ENCODE peak calls at places on chromosomes 1 and 21, in four cellular contexts. T is fibroblast of lung, J is adipocyte, P is body of pancreas. L is an unnamed sample. For H3K4me1, the result is how much of the 10 kb centered on the place peaks cover.

GRCh38 chr1:70487910-70488665 is 77.0 kb downstream of the CTH start:
- DNase-seq in T (peak), J (peak), P (peak), L (no peak)

GRCh38 chr1:17669866-17670451 is 85.2 kb upstream of the ACTL8 start:
- DNase-seq in T (no peak), J (no peak), P (no peak), L (peak)

GRCh38 chr1:53660666-53661065 is 78.3 kb downstream of the GLIS1 start:
- DNase-seq in T (no peak), J (no peak), P (no peak), L (no peak)

GRCh38 chr1:162113419-162113818 is 43.9 kb downstream of the NOS1AP start:
- DNase-seq in T (no peak), J (no peak), P (no peak), L (no peak)

GRCh38 chr1:184408580-184408979 is 21.8 kb downstream of the C1orf21 start:
- DNase-seq in T (no peak), J (no peak), P (no peak), L (no peak)

GRCh38 chr1:32893198-32894018 is 7.1 kb downstream of the HPCA start:
- DNase-seq in T (peak), J (peak), P (no peak), L (no peak)

GRCh38 chr1:17671741-17672140 is 83.4 kb upstream of the ACTL8 start:
- DNase-seq in T (no peak), J (no peak), P (no peak), L (no peak)

GRCh38 chr21:28334407-28334806 is 658.3 kb downstream of the LTN1 start:
- DNase-seq in T (peak), J (no peak), P (no peak), L (no peak)

GRCh38 chr1:225766967-225767413 is 10.6 kb upstream of the SRP9 start:
- DNase-seq in T (peak), J (peak), P (no peak), L (peak)

GRCh38 chr1:223216074-223216473 is 73.0 kb upstream of the TLR5 start:
- DNase-seq in T (no peak), J (no peak), P (no peak), L (no peak)

GRCh38 chr21:45983981-45984551 is 2.5 kb downstream of the COL6A1 start:
- DNase-seq in T (no peak), J (no peak), P (peak), L (no peak)

GRCh38 chr1:85396194-85396593 is 68.8 kb downstream of the DDAH1 start:
- DNase-seq in T (no peak), J (no peak), P (no peak), L (no peak)

GRCh38 chr1:19717467-19717866 is 52.8 kb downstream of the HTR6 start:
- DNase-seq in T (no peak), J (no peak), P (no peak), L (no peak)

GRCh38 chr1:7580923-7581753 is 190.0 kb upstream of the VAMP3 start:
- DNase-seq in T (no peak), J (peak), P (no peak), L (no peak)

GRCh38 chr1:55252942-55253589 is 37.9 kb upstream of the USP24 start:
- DNase-seq in T (no peak), J (no peak), P (peak), L (no peak)

GRCh38 chr21:38988211-38989096 is 182.7 kb downstream of the ETS2 start:
- DNase-seq in T (no peak), J (peak), P (no peak), L (no peak)

GRCh38 chr21:38987551-38988210 is 182.0 kb downstream of the ETS2 start:
- DNase-seq in T (no peak), J (peak), P (no peak), L (no peak)

GRCh38 chr21:38990424-38990794 is 184.7 kb downstream of the ETS2 start:
- DNase-seq in T (no peak), J (peak), P (no peak), L (no peak)

GRCh38 chr21:38989097-38989744 is 183.5 kb downstream of the ETS2 start:
- DNase-seq in T (no peak), J (no peak), P (no peak), L (no peak)

GRCh38 chr21:38989745-38990423 is 184.2 kb downstream of the ETS2 start:
- DNase-seq in T (peak), J (peak), P (no peak), L (no peak)
- H3K4me1 ChIP-seq in T (half or more), J (half or more), P (under half), L (half or more)

GRCh38 chr1:31702836-31703404 is 897 bp downstream of the COL16A1 start:
- DNase-seq in T (peak), J (no peak), P (no peak), L (no peak)

GRCh38 chr1:31705080-31705866 is 1.5 kb upstream of the COL16A1 start:
- DNase-seq in T (peak), J (peak), P (peak), L (no peak)

GRCh38 chr1:31703431-31704260 is at the start of gene COL16A1:
- DNase-seq in T (peak), J (peak), P (peak), L (peak)

GRCh38 chr1:31706384-31707058 is 2.7 kb upstream of the COL16A1 start:
- DNase-seq in T (no peak), J (no peak), P (no peak), L (no peak)

GRCh38 chr1:31704261-31705079 is 653 bp upstream of the COL16A1 start:
- DNase-seq in T (peak), J (peak), P (peak), L (no peak)
- H3K4me1 ChIP-seq in T (under half), J (half or more), P (under half), L (under half)

GRCh38 chr1:59977075-59977410 is 50.5 kb upstream of the CYP2J2 start:
- DNase-seq in T (no peak), J (no peak), P (no peak), L (no peak)
- H3K4me1 ChIP-seq in T (under half), J (under half), P (under half), L (under half)

GRCh38 chr1:221723918-221724263 is 18.0 kb downstream of the DUSP10 start:
- DNase-seq in T (no peak), J (no peak), P (no peak), L (no peak)
- H3K4me1 ChIP-seq in T (under half), J (half or more), P (under half), L (half or more)

L was measured in gastrocnemius medialis.